ENCODE peak calls at places on chromosome 11, in four cellular contexts. P is fibroblast of the aortic adventitia, Q is B cell, K is T-cell. N is an unnamed sample.

GRCh38 chr11:2312232-2313042 is 10.6 kb downstream of the TSPAN32 start:
- DNase-seq in P (peak), Q (no peak), K (no peak), N (no peak)

GRCh38 chr11:14722507-14722906 is 78.9 kb downstream of the PDE3B start:
- DNase-seq in P (peak), Q (no peak), K (no peak), N (no peak)

GRCh38 chr11:36631704-36632287 is 33.8 kb upstream of the RAG2 start:
- DNase-seq in P (no peak), Q (no peak), K (no peak), N (no peak)

GRCh38 chr11:57399221-57399620 is 8.8 kb upstream of the PRG2 start:
- DNase-seq in P (no peak), Q (no peak), K (no peak), N (no peak)

GRCh38 chr11:34915136-34916013 is 804 bp downstream of the APIP start:
- DNase-seq in P (peak), Q (no peak), K (peak), N (no peak)

GRCh38 chr11:111105566-111105965 is 140.0 kb upstream of the POU2AF2 start:
- DNase-seq in P (peak), Q (no peak), K (no peak), N (no peak)

GRCh38 chr11:1544536-1544935 is 27.5 kb downstream of the DUSP8 start:
- DNase-seq in P (no peak), Q (no peak), K (no peak), N (no peak)

GRCh38 chr11:130719516-130719915 is 196.8 kb downstream of the SNX19 start:
- DNase-seq in P (peak), Q (no peak), K (no peak), N (no peak)

GRCh38 chr11:45373506-45373905 is 87.4 kb upstream of the SYT13 start:
- DNase-seq in P (no peak), Q (no peak), K (no peak), N (no peak)

GRCh38 chr11:2140411-2141400 is 1.5 kb upstream of the IGF2 start:
- DNase-seq in P (no peak), Q (no peak), K (no peak), N (no peak)

GRCh38 chr11:61384271-61385242 is 7.8 kb upstream of the TMEM216 start:
- DNase-seq in P (peak), Q (no peak), K (no peak), N (no peak)

GRCh38 chr11:128499613-128500213 is 87.6 kb downstream of the ETS1 start:
- DNase-seq in P (no peak), Q (no peak), K (no peak), N (no peak)

GRCh38 chr11:9581556-9582161 is 8.2 kb downstream of the WEE1 start:
- DNase-seq in P (no peak), Q (no peak), K (no peak), N (no peak)

N was measured in NCI-H460.